ENCODE peak calls at places on chromosomes 16 and 17, in four cellular contexts. L is K562, H is GM12878, M is HepG2. V is an unnamed sample.

GRCh38 chr17:66114609-66115008 is 77.3 kb downstream of the CEP112 start:
- DNase-seq in L (no peak), H (no peak), M (no peak), V (no peak)

GRCh38 chr16:4734730-4735575 is 616 bp downstream of the DNAAF8 start:
- DNase-seq in L (peak; percentile 93), H (no peak), M (peak; percentile 61), V (peak; percentile 90)

GRCh38 chr16:1958715-1959268 is 546 bp upstream of the NDUFB10 start:
- DNase-seq in L (no peak), H (no peak), M (no peak), V (no peak)

GRCh38 chr16:88503374-88503770 is 50.3 kb downstream of the ZFPM1 start:
- DNase-seq in L (no peak), H (no peak), M (no peak), V (no peak)

GRCh38 chr16:85168732-85169256 is 56.5 kb upstream of the CIBAR2 start:
- DNase-seq in L (peak; percentile 98), H (no peak), M (no peak), V (peak; percentile 80)

GRCh38 chr17:58385359-58385899 is 31.9 kb downstream of the RNF43 start:
- DNase-seq in L (no peak), H (no peak), M (no peak), V (no peak)

GRCh38 chr16:56493131-56493530 is 26.7 kb downstream of the BBS2 start:
- DNase-seq in L (no peak), H (no peak), M (peak; percentile 51), V (no peak)

GRCh38 chr16:836221-836620 is 35.7 kb upstream of the GNG13 start:
- DNase-seq in L (no peak), H (no peak), M (no peak), V (no peak)

GRCh38 chr17:40529991-40530390 is 28.6 kb upstream of the TNS4 start:
- DNase-seq in L (no peak), H (no peak), M (no peak), V (no peak)

GRCh38 chr16:24151482-24151939 is 104.6 kb upstream of the CACNG3 start:
- DNase-seq in L (no peak), H (no peak), M (no peak), V (no peak)

GRCh38 chr17:50581316-50581715 is 20.8 kb downstream of the CACNA1G start:
- DNase-seq in L (no peak), H (no peak), M (no peak), V (no peak)
- TF ChIP-seq BHLHE40 in L (no peak), H (no peak), M (no peak), V (no peak)

DNA sequence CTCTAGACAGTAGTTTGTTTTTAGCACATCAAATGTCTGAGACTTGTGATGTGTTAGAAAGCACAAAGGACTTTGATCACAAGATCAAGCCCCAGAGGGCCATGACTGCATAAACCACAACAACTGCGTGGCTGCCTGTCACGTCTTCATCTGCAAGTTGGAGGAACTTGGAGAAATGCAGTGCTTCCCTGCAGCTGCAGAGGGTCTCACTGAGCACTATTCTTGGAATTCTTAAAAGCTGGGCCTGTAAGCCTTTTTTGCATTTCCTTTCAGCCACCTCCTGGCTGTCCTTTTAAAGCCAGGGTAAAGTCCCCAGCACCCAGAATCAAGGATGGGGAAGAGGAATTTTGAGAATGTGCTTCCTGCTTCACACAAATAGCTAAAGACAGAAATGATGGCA is 431.3 kb downstream of the MAF start:
- DNase-seq in L (no peak), H (no peak), M (no peak), V (no peak)
- TF ChIP-seq TARDBP in L (no peak), H (no peak), M (no peak), V (no peak)

GRCh38 chr17:5352681-5353289 is 66.7 kb downstream of the NUP88 start:
- DNase-seq in L (no peak), H (no peak), M (no peak), V (no peak)
- TF ChIP-seq SP1 in L (no peak), H (no peak), M (no peak), V (no peak)

GRCh38 chr17:17150450-17150804 is 55.7 kb downstream of the PLD6 start:
- DNase-seq in L (no peak), H (peak; percentile 47), M (no peak), V (no peak)

GRCh38 chr17:17147821-17148220 is 58.3 kb downstream of the PLD6 start:
- DNase-seq in L (no peak), H (no peak), M (no peak), V (no peak)

GRCh38 chr17:17151541-17151940 is 54.6 kb downstream of the PLD6 start:
- DNase-seq in L (no peak), H (no peak), M (no peak), V (no peak)

GRCh38 chr17:17151055-17151454 is 55.1 kb downstream of the PLD6 start:
- DNase-seq in L (no peak), H (no peak), M (no peak), V (no peak)

GRCh38 chr17:17149520-17150449 is 56.3 kb downstream of the PLD6 start:
- DNase-seq in L (no peak), H (no peak), M (no peak), V (no peak)
- TF ChIP-seq BHLHE40 in L (no peak), H (no peak), M (no peak), V (no peak)

GRCh38 chr17:17349724-17350106 is 46.5 kb downstream of the NT5M start:
- DNase-seq in L (no peak), H (no peak), M (no peak), V (no peak)

GRCh38 chr17:17347956-17348871 is 45.0 kb downstream of the NT5M start:
- DNase-seq in L (no peak), H (no peak), M (no peak), V (no peak)

GRCh38 chr17:17350491-17351355 is 47.5 kb downstream of the NT5M start:
- DNase-seq in L (no peak), H (no peak), M (no peak), V (no peak)

GRCh38 chr17:17347234-17347955 is 44.2 kb downstream of the NT5M start:
- DNase-seq in L (no peak), H (no peak), M (no peak), V (no peak)

DNA sequence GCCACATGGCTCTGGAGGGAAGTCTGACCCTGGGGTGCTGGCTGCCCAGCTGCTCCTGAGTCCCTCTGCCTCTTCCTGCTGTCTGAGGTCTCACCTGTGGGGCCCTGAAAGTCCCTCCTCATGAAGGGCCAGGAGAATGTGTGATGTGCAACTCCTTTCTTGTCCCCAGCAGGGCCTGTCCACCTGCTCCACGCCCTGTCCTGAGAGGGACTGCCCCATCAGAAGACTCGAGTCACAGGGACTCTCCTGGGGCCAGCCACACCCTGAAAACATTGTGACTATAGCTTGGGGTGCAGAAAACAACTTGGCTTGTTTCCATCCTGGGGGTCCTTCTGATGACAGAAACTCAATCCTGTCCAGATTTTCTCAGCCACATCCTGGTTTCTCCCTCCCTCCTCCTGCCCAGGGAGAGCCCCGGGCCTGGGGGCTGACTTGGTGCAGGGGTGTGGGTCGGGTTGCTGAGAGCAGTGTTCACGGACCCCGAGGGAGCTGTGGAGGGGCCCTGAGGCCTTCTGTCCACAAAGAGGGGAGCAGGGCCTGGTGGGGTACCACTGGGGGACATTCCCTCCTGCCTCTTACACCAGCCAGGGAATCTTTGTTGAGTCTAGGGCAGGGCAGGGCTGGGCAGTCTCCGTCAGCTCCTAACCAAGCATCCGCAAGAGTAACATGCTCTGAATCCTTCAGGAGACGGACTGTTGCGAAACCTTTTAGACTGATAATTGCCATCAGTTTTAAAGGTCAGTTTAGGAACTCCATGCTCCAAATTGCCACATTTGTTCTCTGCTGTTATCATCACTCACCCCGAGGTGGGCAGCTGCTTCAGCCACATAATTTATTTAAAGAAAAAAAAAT is 45.9 kb downstream of the NT5M start:
- DNase-seq in L (no peak), H (no peak), M (peak; percentile 49), V (no peak)
- TF ChIP-seq TARDBP in L (no peak), H (no peak), M (no peak), V (no peak)